ENCODE peak calls at places on chromosomes 12 and 14, in four cellular contexts. One of them, this sample, is unnamed. For H3K4me1, the result is how much of the 10 kb centered on the place peaks cover.

GRCh38 chr12:44573723-44574122 is 302.4 kb downstream of the NELL2 start:
- DNase-seq in testis: no peak
- DNase-seq in tibial nerve: no peak
- DNase-seq in body of pancreas: no peak
- DNase-seq in this sample: no peak

GRCh38 chr12:17954788-17955187 is 135.2 kb downstream of the RERGL start:
- DNase-seq in tibial nerve: no peak
- DNase-seq in body of pancreas: no peak
- DNase-seq in testis: no peak
- DNase-seq in this sample: no peak

GRCh38 chr12:27952510-27952909 is 20.0 kb downstream of the PTHLH start:
- DNase-seq in tibial nerve: no peak
- DNase-seq in body of pancreas: no peak
- DNase-seq in testis: no peak
- DNase-seq in this sample: no peak

GRCh38 chr12:46149905-46150304 is 118.9 kb downstream of the SLC38A1 start:
- DNase-seq in testis: no peak
- DNase-seq in body of pancreas: no peak
- DNase-seq in tibial nerve: no peak
- DNase-seq in this sample: no peak

GRCh38 chr12:50690923-50691322 is 73.0 kb upstream of the ATF1 start:
- DNase-seq in body of pancreas: peak
- DNase-seq in testis: peak
- DNase-seq in tibial nerve: peak
- DNase-seq in this sample: no peak

GRCh38 chr12:26172013-26172412 is 23.4 kb upstream of the SSPN start:
- DNase-seq in testis: no peak
- DNase-seq in body of pancreas: no peak
- DNase-seq in tibial nerve: no peak
- DNase-seq in this sample: no peak

GRCh38 chr14:98953544-98954346 is 318.3 kb downstream of the BCL11B start:
- DNase-seq in testis: no peak
- DNase-seq in tibial nerve: peak
- DNase-seq in body of pancreas: peak
- DNase-seq in this sample: peak

GRCh38 chr12:46664771-46665287 is 161.0 kb downstream of the SLC38A4 start:
- DNase-seq in testis: no peak
- DNase-seq in tibial nerve: no peak
- DNase-seq in body of pancreas: peak
- DNase-seq in this sample: no peak

GRCh38 chr14:54532111-54533012 is 22.7 kb downstream of the CGRRF1 start:
- DNase-seq in testis: no peak
- DNase-seq in body of pancreas: no peak
- DNase-seq in tibial nerve: no peak
- DNase-seq in this sample: no peak

GRCh38 chr12:2287589-2287988 is 234.8 kb downstream of the CACNA1C start:
- DNase-seq in testis: no peak
- DNase-seq in body of pancreas: no peak
- DNase-seq in tibial nerve: no peak
- DNase-seq in this sample: no peak

GRCh38 chr12:122399592-122400373 is 22.7 kb downstream of the CLIP1 start:
- DNase-seq in tibial nerve: peak
- DNase-seq in testis: peak
- DNase-seq in body of pancreas: peak
- DNase-seq in this sample: peak

GRCh38 chr14:49959822-49960408 is 67.0 kb downstream of the ARF6 start:
- DNase-seq in tibial nerve: no peak
- DNase-seq in testis: no peak
- DNase-seq in body of pancreas: peak
- DNase-seq in this sample: no peak

GRCh38 chr12:105077435-105077834 is 6.8 kb downstream of the ALDH1L2 start:
- DNase-seq in tibial nerve: no peak
- DNase-seq in body of pancreas: no peak
- DNase-seq in testis: no peak
- DNase-seq in this sample: no peak

GRCh38 chr12:105072888-105073488 is 11.3 kb downstream of the ALDH1L2 start:
- DNase-seq in tibial nerve: no peak
- DNase-seq in body of pancreas: no peak
- DNase-seq in testis: no peak
- DNase-seq in this sample: no peak

GRCh38 chr12:105079011-105079570 is 5.2 kb downstream of the ALDH1L2 start:
- DNase-seq in body of pancreas: no peak
- DNase-seq in tibial nerve: no peak
- DNase-seq in testis: no peak
- DNase-seq in this sample: no peak

GRCh38 chr12:105076098-105076497 is 8.2 kb downstream of the ALDH1L2 start:
- DNase-seq in body of pancreas: no peak
- DNase-seq in tibial nerve: no peak
- DNase-seq in testis: no peak
- DNase-seq in this sample: no peak

GRCh38 chr12:105076913-105077312 is 7.3 kb downstream of the ALDH1L2 start:
- DNase-seq in tibial nerve: no peak
- DNase-seq in body of pancreas: no peak
- DNase-seq in testis: no peak
- DNase-seq in this sample: no peak
- H3K4me3 ChIP-seq in tibial nerve: no peak
- H3K4me3 ChIP-seq in body of pancreas: no peak
- H3K4me3 ChIP-seq in testis: no peak
- H3K4me3 ChIP-seq in this sample: no peak

DNA sequence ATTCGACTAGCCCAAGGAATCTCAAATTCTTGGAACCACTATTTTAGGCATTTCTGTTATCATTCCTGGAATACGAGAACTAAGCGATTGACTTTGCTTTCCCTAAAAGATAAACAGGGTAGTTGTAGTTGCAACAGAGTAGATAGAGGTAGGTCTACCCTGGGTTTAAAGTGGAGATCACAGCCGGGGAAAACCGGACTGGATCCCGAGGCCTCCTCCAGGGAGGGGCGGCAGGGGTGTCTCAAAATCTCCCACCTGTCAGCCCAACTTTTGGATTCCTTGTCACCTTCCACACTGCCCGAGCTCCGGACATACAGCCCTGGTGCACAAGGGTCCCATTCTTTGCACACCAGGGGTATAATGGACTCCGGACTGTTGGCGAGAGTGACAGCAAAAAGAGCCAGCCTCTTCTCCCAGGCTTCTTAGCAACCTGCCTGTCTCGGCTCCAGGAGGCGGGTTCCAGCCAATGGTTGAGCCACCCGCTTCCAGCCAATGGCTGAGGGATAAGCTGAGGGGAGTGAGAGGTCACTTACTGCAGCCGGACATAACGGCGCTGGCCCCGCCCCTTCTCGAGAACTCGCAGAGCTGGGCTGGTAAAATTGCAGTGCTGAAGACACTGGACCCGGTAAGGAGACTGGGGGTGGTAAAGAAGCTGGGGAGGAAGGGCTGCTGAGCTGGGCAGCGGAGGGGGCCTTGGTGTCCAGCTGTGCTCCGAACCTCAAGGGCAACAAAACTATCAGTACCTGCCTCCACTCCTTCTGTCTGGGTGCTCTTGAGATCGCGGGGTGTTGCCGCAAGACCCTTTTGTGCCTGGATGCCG is at the start of gene SUOX:
- DNase-seq in testis: peak
- DNase-seq in body of pancreas: peak
- DNase-seq in tibial nerve: peak
- DNase-seq in this sample: peak
- TF ChIP-seq POLR2A in testis: no peak
- TF ChIP-seq POLR2A in body of pancreas: peak
- TF ChIP-seq POLR2A in tibial nerve: peak
- TF ChIP-seq POLR2A in this sample: peak

GRCh38 chr14:64400829-64401459 is 12.8 kb downstream of the MTHFD1 start:
- DNase-seq in body of pancreas: no peak
- DNase-seq in testis: no peak
- DNase-seq in tibial nerve: no peak
- DNase-seq in this sample: no peak
- H3K4me1 ChIP-seq in body of pancreas: under half
- H3K4me1 ChIP-seq in testis: under half
- H3K4me1 ChIP-seq in tibial nerve: under half
- H3K4me1 ChIP-seq in this sample: under half

DNA sequence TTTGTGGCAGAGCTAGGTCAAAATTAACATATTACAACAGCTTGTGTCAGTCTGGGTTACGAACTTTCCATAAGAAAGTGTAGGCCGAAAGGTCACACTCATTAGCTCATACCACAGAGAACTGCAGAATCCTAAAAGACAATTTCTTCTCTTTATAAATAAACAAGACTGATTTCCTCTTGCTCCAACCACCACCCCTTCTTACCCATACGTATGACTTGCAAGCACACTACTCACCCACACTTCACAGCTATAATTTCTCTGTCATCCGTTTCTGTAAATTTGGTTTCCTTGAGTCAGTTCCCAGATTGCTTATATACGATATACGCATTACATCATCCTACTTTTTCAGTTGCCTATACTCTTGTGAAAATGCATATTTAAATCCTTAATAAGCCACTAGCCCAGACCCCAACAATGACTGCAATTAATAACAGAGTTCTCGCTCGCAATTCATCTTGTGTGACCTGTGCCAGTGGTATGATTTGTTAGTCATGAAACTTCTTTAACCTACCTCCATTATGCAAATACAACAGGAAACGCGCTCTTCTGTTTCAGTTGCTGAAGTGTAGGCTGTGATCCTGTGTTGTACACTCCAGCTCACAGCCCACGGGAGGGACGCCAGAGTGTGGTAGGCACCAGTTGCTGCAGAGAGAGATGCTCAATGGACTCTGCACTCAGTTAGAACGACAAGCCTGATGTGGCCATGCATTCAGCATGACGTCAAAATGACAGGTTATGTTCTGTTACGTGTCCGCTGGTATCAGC is 417.6 kb downstream of the PDZRN4 start:
- DNase-seq in testis: no peak
- DNase-seq in body of pancreas: no peak
- DNase-seq in tibial nerve: no peak
- DNase-seq in this sample: no peak
- H3K4me3 ChIP-seq in testis: no peak
- H3K4me3 ChIP-seq in body of pancreas: no peak
- H3K4me3 ChIP-seq in tibial nerve: no peak
- H3K4me3 ChIP-seq in this sample: no peak

DNA sequence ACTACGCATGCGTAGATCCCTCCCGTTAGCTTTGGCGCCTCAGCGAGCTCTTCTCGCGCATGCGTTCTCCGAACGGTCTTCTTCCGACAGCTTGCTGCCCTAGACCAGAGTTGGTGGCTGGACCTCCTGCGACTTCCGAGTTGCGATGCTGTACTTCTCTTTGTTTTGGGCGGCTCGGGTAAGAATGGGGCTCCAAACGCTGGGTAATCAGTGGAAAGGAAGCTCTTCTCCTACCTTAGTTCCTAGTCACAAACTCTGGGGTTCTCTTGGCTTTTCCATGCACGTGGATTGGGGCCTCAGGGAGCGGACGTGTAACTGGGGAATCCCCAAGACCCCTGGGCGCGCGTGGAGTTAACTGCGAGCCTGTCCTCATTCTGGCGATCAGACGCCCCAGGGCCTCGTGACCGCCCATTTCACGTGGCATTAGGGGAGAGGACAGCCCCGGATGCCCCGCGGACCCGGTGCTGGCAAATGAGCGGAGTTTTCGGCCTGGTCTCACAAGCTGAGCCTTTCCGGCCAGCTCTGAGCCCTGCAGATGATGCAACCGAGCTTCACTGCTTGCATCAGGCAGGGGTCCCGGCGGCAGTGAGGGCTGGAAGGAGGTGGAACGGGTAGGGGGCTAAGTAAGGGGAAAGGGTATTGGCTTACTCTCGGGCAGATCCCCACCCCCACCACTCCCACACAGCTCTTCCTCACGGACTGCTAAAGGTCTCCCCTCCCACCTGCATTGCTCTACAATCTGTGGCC is at the start of gene SHMT2:
- DNase-seq in tibial nerve: peak
- DNase-seq in testis: peak
- DNase-seq in body of pancreas: peak
- DNase-seq in this sample: peak
- TF ChIP-seq POLR2A in tibial nerve: no peak
- TF ChIP-seq POLR2A in testis: no peak
- TF ChIP-seq POLR2A in body of pancreas: peak
- TF ChIP-seq POLR2A in this sample: peak

DNA sequence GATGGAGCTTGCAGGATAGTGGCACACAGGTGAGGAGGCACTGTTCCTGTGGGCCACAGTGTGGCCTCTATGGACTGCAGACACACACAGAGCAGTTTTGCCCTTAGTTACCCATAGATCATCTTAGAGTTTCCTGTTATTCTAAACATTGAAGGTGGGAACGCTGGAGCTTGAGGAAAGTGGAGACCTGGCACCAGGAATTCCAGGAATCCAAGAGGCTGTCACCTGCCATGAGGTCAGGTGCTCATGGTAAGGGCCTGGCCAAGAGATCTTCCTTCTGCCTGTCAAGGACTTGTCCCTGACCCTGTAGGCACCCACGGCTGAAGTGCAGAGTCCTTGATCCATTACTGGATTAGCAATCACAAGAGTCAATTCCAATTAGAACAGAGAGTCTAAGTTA is 65.2 kb upstream of the ACTN1 start:
- DNase-seq in testis: no peak
- DNase-seq in tibial nerve: no peak
- DNase-seq in body of pancreas: no peak
- DNase-seq in this sample: no peak
- H3K4me1 ChIP-seq in testis: half or more
- H3K4me1 ChIP-seq in tibial nerve: half or more
- H3K4me1 ChIP-seq in body of pancreas: under half
- H3K4me1 ChIP-seq in this sample: under half